ENCODE peak calls at places on chromosomes 3 and 15, in seven cellular contexts. F is fibroblast of lung; U is SJSA1; K is heart left ventricle; E is Peyer's patch; N is CD8-positive, alpha-beta T cell; L is ovary. D is an unnamed sample. For H3K4me1, the result is how much of the 10 kb centered on the place peaks cover.

GRCh38 chr3:7144696-7145308 is 283.9 kb downstream of the GRM7 start:
- DNase-seq in F (peak), U (no peak), K (no peak), E (no peak), N (no peak), L (no peak), D (no peak)

GRCh38 chr3:31041161-31041978 is 146.9 kb upstream of the GADL1 start:
- DNase-seq in F (peak), U (peak), K (no peak), E (no peak), N (no peak), L (no peak), D (no peak)

GRCh38 chr3:143348486-143349327 is 229.1 kb downstream of the CHST2 start:
- DNase-seq in F (no peak), U (no peak), K (no peak), E (no peak), N (no peak), L (no peak), D (no peak)

GRCh38 chr3:186287723-186288122 is 74.3 kb downstream of the DGKG start:
- DNase-seq in F (peak), U (peak), K (no peak), E (no peak), N (no peak), L (no peak), D (no peak)

GRCh38 chr15:36810656-36811449 is 231.4 kb downstream of the CDIN1 start:
- DNase-seq in F (no peak), U (no peak), K (no peak), E (no peak), N (no peak), L (no peak), D (no peak)

GRCh38 chr3:157373783-157374182 is 62.9 kb upstream of the PTX3 start:
- DNase-seq in F (peak), U (peak), K (no peak), E (no peak), N (no peak), L (no peak), D (no peak)

GRCh38 chr15:58224068-58224467 is 85.9 kb downstream of the AQP9 start:
- DNase-seq in F (peak), U (no peak), K (no peak), E (no peak), N (no peak), L (no peak), D (no peak)

GRCh38 chr3:129016366-129016724 is 15.2 kb downstream of the EFCC1 start:
- DNase-seq in F (no peak), U (no peak), K (no peak), E (peak), N (peak), L (no peak), D (no peak)

GRCh38 chr3:142218703-142219102 is 6.7 kb downstream of the GK5 start:
- DNase-seq in F (no peak), U (no peak), K (no peak), E (no peak), N (no peak), L (no peak), D (no peak)

GRCh38 chr3:158783051-158783450 is 18.8 kb upstream of the MFSD1 start:
- DNase-seq in F (no peak), U (no peak), K (no peak), E (no peak), N (no peak), L (no peak), D (no peak)

GRCh38 chr3:156030735-156031134 is 89.6 kb upstream of the KCNAB1 start:
- DNase-seq in F (no peak), U (no peak), K (no peak), E (no peak), N (no peak), L (no peak), D (no peak)
- H3K4me3 ChIP-seq in F (no peak), U (no peak), K (no peak), E (no peak), N (no peak), L (no peak), D (no peak)

GRCh38 chr3:119326976-119327375 is 32.8 kb downstream of the ARHGAP31 start:
- DNase-seq in F (no peak), U (no peak), K (no peak), E (no peak), N (no peak), L (no peak), D (no peak)
- H3K4me1 ChIP-seq in F (under half), U (under half), K (half or more), E (under half), N (under half), L (under half), D (under half)

GRCh38 chr15:70559223-70559823 is 204.0 kb downstream of the UACA start:
- DNase-seq in F (peak), U (peak), K (peak), E (peak), N (peak), L (no peak), D (peak)

GRCh38 chr15:70559840-70560239 is 203.5 kb downstream of the UACA start:
- DNase-seq in F (no peak), U (no peak), K (no peak), E (no peak), N (no peak), L (no peak), D (no peak)

GRCh38 chr15:70556804-70557203 is 206.6 kb downstream of the UACA start:
- DNase-seq in F (no peak), U (no peak), K (no peak), E (no peak), N (no peak), L (no peak), D (peak)

GRCh38 chr15:70557506-70558258 is 205.7 kb downstream of the UACA start:
- DNase-seq in F (no peak), U (no peak), K (no peak), E (no peak), N (no peak), L (no peak), D (no peak)

DNA sequence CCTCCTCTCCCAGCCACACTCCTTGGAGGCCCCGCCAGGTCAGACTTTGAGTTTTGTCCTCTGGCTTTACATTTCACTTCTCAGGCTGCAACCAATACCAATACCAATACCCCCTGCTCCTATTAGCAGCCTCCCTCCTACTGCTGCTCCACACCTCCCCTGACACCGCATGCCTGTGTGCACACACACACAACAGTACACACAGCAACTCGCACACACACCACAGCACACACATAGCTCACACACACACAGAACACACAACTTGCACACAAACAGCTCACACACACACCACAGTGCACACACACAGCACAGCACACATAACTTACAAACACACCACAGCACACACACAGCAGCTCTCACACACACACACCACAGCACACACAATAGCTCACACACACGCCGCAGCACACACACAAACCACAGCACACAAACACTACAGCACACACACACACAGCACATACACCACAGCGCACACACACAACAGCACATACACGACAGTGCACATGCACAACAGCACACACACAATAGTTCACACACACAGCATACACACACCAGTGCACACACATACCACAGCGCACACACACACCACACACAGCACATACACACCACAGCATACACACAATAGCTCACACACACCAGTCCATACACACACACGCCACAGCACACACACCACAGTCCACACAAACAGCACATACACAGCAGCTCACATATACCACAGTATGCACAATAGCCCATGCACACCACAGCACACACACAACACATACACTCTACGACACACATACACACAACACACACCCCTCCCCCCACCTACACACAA is 204.7 kb downstream of the UACA start:
- DNase-seq in F (no peak), U (no peak), K (no peak), E (no peak), N (no peak), L (no peak), D (no peak)
- H3K4me3 ChIP-seq in F (no peak), U (no peak), K (no peak), E (no peak), N (peak), L (no peak), D (peak)

GRCh38 chr15:51876169-51876568 is 46.7 kb downstream of the TMOD3 start:
- DNase-seq in F (no peak), U (no peak), K (no peak), E (no peak), N (no peak), L (no peak), D (no peak)

GRCh38 chr15:51878446-51879386 is 49.3 kb downstream of the TMOD3 start:
- DNase-seq in F (peak), U (peak), K (no peak), E (no peak), N (no peak), L (no peak), D (no peak)

GRCh38 chr15:51879555-51879954 is 50.1 kb downstream of the TMOD3 start:
- DNase-seq in F (peak), U (no peak), K (no peak), E (no peak), N (no peak), L (no peak), D (no peak)

GRCh38 chr15:51870774-51871173 is 41.3 kb downstream of the TMOD3 start:
- DNase-seq in F (no peak), U (no peak), K (no peak), E (no peak), N (no peak), L (no peak), D (no peak)

DNA sequence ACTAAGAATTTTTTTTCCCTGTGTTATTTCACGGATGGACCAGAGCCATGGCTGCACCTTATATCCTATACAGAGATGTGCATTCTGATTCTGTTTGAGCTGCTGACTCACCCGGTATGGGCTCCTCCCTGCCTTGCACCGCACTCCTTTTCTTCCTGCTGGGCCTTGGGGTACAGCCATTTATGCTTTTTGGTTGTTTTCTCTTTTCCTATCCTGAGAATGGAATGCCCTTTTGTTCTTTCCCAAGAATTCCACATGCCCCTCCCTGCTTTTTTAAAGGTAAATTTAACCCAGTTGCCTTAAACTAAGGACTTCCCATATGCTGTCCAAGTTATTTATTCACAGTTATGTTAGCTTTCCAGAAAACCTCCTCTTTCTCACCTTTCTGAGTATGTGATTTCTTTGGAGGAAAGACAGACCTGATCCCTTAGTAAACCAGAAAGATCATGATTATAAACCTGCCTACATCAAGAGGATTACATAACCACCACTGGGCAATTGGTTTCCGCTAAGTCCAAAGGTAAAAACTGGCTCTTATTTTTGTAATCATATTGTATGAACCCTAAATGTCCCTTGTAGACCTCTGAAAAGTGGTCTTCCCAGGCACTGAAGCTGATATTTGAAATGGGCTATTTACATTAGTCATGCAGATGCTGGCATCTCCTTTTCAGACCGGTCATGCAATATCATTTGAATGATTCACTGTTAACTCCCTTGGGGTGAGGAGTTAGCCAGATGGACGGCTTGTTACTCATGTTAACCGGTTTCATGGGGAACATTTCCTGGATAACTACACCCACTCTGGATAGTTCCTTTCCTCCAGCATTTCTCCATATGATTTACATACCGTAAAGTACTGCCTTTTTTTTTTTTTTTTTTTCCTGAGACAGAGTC is 45.5 kb downstream of the TMOD3 start:
- DNase-seq in F (peak), U (peak), K (no peak), E (no peak), N (no peak), L (no peak), D (no peak)
- H3K4me1 ChIP-seq in F (under half), U (under half), K (under half), E (under half), N (under half), L (under half), D (under half)

DNA sequence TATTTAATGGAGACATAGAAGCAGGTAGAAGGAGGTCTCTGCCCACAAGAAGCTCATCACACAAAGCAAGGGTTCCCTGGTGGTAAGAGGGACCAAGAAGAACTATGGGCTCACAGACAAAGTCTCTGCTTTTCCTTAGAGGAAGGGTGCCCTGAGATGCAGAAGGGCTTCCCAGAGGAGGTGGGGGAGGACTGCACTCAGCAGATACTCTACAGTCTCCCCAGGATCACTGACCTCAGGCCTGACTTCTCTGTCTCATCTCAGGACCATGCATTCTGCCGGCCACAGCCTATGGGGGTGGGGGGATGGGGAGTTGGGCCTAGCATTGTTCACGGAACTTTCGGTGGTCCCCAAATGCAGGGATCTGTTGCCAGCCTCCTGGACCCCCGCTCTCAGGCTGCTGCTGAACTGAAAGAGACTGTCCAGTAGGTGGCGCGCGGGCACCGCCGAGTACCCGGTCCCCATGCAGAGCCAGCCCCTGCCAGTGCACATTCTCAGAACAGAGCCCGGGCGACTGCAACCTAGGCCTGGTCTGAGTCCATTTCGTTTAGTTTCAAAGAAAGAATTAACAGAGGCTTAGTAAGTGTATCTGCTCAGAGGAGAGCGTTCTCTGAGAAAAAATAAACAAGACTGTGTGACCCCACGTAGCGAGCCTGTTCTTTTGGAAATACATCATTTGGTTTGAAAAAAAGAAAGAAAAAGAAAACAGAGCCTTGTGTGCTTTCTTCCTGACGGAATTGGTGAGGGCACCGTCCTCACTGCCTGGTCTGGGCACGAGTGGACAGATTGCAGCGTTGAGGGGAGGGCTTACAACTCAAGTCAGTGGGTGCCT is 74.1 kb downstream of the LRTM1 start:
- DNase-seq in F (peak), U (peak), K (peak), E (peak), N (peak), L (peak), D (peak)
- H3K4me3 ChIP-seq in F (no peak), U (no peak), K (no peak), E (no peak), N (no peak), L (no peak), D (no peak)